ENCODE peak calls at places on chromosomes 11 and 22, in nine cellular contexts. One of them, this sample, is unnamed.

GRCh38 chr22:30863161-30863833 is 105.3 kb downstream of the MORC2 start:
- DNase-seq in PC-3: no peak
- DNase-seq in neuronal stem cell: no peak
- DNase-seq in GM23248: no peak
- DNase-seq in mammary epithelial cell: no peak
- DNase-seq in GM12878: no peak
- DNase-seq in SK-N-SH: peak; percentile 82
- DNase-seq in mesenchymal stem cell: no peak
- DNase-seq in IMR-90: peak; percentile 21
- DNase-seq in this sample: no peak

GRCh38 chr11:47215366-47215925 is 672 bp downstream of the DDB2 start:
- DNase-seq in PC-3: peak; percentile 38
- DNase-seq in neuronal stem cell: no peak
- DNase-seq in GM23248: peak; percentile 33
- DNase-seq in mammary epithelial cell: peak; percentile 59
- DNase-seq in GM12878: peak; percentile 32
- DNase-seq in SK-N-SH: no peak
- DNase-seq in mesenchymal stem cell: no peak
- DNase-seq in IMR-90: no peak
- DNase-seq in this sample: no peak

GRCh38 chr11:57377098-57377497 is 3.9 kb downstream of the PRG3 start:
- DNase-seq in PC-3: no peak
- DNase-seq in neuronal stem cell: no peak
- DNase-seq in GM23248: peak; percentile 33
- DNase-seq in mammary epithelial cell: no peak
- DNase-seq in GM12878: no peak
- DNase-seq in SK-N-SH: peak; percentile 43
- DNase-seq in mesenchymal stem cell: no peak
- DNase-seq in IMR-90: no peak
- DNase-seq in this sample: no peak

GRCh38 chr22:47035443-47035881 is 273.0 kb downstream of the TBC1D22A start:
- DNase-seq in PC-3: no peak
- DNase-seq in neuronal stem cell: no peak
- DNase-seq in GM23248: peak; percentile 24
- DNase-seq in mammary epithelial cell: no peak
- DNase-seq in GM12878: no peak
- DNase-seq in SK-N-SH: peak; percentile 48
- DNase-seq in mesenchymal stem cell: peak; percentile 29
- DNase-seq in IMR-90: no peak
- DNase-seq in this sample: peak; percentile 23

GRCh38 chr11:62435741-62436485 is 17.1 kb downstream of the SCGB1A1 start:
- DNase-seq in PC-3: no peak
- DNase-seq in neuronal stem cell: no peak
- DNase-seq in GM23248: no peak
- DNase-seq in mammary epithelial cell: no peak
- DNase-seq in GM12878: no peak
- DNase-seq in SK-N-SH: no peak
- DNase-seq in mesenchymal stem cell: no peak
- DNase-seq in IMR-90: no peak
- DNase-seq in this sample: no peak

GRCh38 chr11:72378704-72379383 is 55.5 kb downstream of the CLPB start:
- DNase-seq in PC-3: no peak
- DNase-seq in neuronal stem cell: no peak
- DNase-seq in GM23248: peak; percentile 64
- DNase-seq in mammary epithelial cell: no peak
- DNase-seq in GM12878: no peak
- DNase-seq in SK-N-SH: no peak
- DNase-seq in mesenchymal stem cell: no peak
- DNase-seq in IMR-90: peak; percentile 48
- DNase-seq in this sample: peak; percentile 54

GRCh38 chr22:46352691-46353386 is 17.3 kb downstream of the TRMU start:
- DNase-seq in PC-3: peak; percentile 67
- DNase-seq in neuronal stem cell: no peak
- DNase-seq in GM23248: no peak
- DNase-seq in mammary epithelial cell: peak; percentile 78
- DNase-seq in GM12878: no peak
- DNase-seq in SK-N-SH: no peak
- DNase-seq in mesenchymal stem cell: peak; percentile 18
- DNase-seq in IMR-90: peak; percentile 26
- DNase-seq in this sample: no peak

GRCh38 chr11:66080055-66080817 is 10.2 kb downstream of the PACS1 start:
- DNase-seq in PC-3: peak; percentile 87
- DNase-seq in neuronal stem cell: no peak
- DNase-seq in GM23248: peak; percentile 95
- DNase-seq in mammary epithelial cell: peak; percentile 66
- DNase-seq in GM12878: no peak
- DNase-seq in SK-N-SH: no peak
- DNase-seq in mesenchymal stem cell: peak; percentile 90
- DNase-seq in IMR-90: peak; percentile 82
- DNase-seq in this sample: peak; percentile 81

GRCh38 chr22:44919691-44920090 is 90.1 kb downstream of the PHF21B start:
- DNase-seq in PC-3: no peak
- DNase-seq in neuronal stem cell: no peak
- DNase-seq in GM23248: no peak
- DNase-seq in mammary epithelial cell: no peak
- DNase-seq in GM12878: no peak
- DNase-seq in SK-N-SH: no peak
- DNase-seq in mesenchymal stem cell: no peak
- DNase-seq in IMR-90: no peak
- DNase-seq in this sample: no peak

GRCh38 chr11:78905756-78906155 is 331.1 kb upstream of the NARS2 start:
- DNase-seq in PC-3: no peak
- DNase-seq in neuronal stem cell: no peak
- DNase-seq in GM23248: no peak
- DNase-seq in mammary epithelial cell: no peak
- DNase-seq in GM12878: no peak
- DNase-seq in SK-N-SH: no peak
- DNase-seq in mesenchymal stem cell: no peak
- DNase-seq in IMR-90: no peak
- DNase-seq in this sample: no peak

GRCh38 chr11:55895216-55895615 is 12.1 kb downstream of the TRIM51 start:
- DNase-seq in PC-3: no peak
- DNase-seq in neuronal stem cell: no peak
- DNase-seq in GM23248: no peak
- DNase-seq in mammary epithelial cell: no peak
- DNase-seq in GM12878: no peak
- DNase-seq in SK-N-SH: peak; percentile 4
- DNase-seq in mesenchymal stem cell: no peak
- DNase-seq in IMR-90: no peak
- DNase-seq in this sample: no peak

GRCh38 chr11:132126973-132127900 is 756.8 kb downstream of the NTM start:
- DNase-seq in PC-3: peak; percentile 70
- DNase-seq in neuronal stem cell: peak; percentile 36
- DNase-seq in GM23248: peak; percentile 94
- DNase-seq in mammary epithelial cell: peak; percentile 67
- DNase-seq in GM12878: no peak
- DNase-seq in SK-N-SH: peak; percentile 66
- DNase-seq in mesenchymal stem cell: peak; percentile 78
- DNase-seq in IMR-90: peak; percentile 94
- DNase-seq in this sample: peak; percentile 93

GRCh38 chr11:22680628-22681027 is 14.2 kb downstream of the GAS2 start:
- DNase-seq in PC-3: no peak
- DNase-seq in neuronal stem cell: no peak
- DNase-seq in GM23248: no peak
- DNase-seq in mammary epithelial cell: no peak
- DNase-seq in GM12878: no peak
- DNase-seq in SK-N-SH: no peak
- DNase-seq in mesenchymal stem cell: no peak
- DNase-seq in IMR-90: no peak
- DNase-seq in this sample: no peak

GRCh38 chr11:86891020-86891419 is 64.2 kb downstream of the FZD4 start:
- DNase-seq in PC-3: no peak
- DNase-seq in neuronal stem cell: no peak
- DNase-seq in GM23248: no peak
- DNase-seq in mammary epithelial cell: no peak
- DNase-seq in GM12878: no peak
- DNase-seq in SK-N-SH: no peak
- DNase-seq in mesenchymal stem cell: no peak
- DNase-seq in IMR-90: no peak
- DNase-seq in this sample: no peak

GRCh38 chr22:45626198-45626651 is 45.4 kb upstream of the ATXN10 start:
- DNase-seq in PC-3: peak; percentile 94
- DNase-seq in neuronal stem cell: no peak
- DNase-seq in GM23248: no peak
- DNase-seq in mammary epithelial cell: peak; percentile 91
- DNase-seq in GM12878: no peak
- DNase-seq in SK-N-SH: no peak
- DNase-seq in mesenchymal stem cell: no peak
- DNase-seq in IMR-90: no peak
- DNase-seq in this sample: no peak

GRCh38 chr22:23268139-23268712 is 87.9 kb downstream of the BCR start:
- DNase-seq in PC-3: no peak
- DNase-seq in neuronal stem cell: no peak
- DNase-seq in GM23248: no peak
- DNase-seq in mammary epithelial cell: no peak
- DNase-seq in GM12878: no peak
- DNase-seq in SK-N-SH: no peak
- DNase-seq in mesenchymal stem cell: no peak
- DNase-seq in IMR-90: no peak
- DNase-seq in this sample: no peak

GRCh38 chr11:103773059-103773458 is 263.4 kb upstream of the DDI1 start:
- DNase-seq in PC-3: no peak
- DNase-seq in neuronal stem cell: no peak
- DNase-seq in GM23248: peak; percentile 84
- DNase-seq in mammary epithelial cell: no peak
- DNase-seq in GM12878: no peak
- DNase-seq in SK-N-SH: no peak
- DNase-seq in mesenchymal stem cell: peak; percentile 21
- DNase-seq in IMR-90: peak; percentile 83
- DNase-seq in this sample: peak; percentile 78

GRCh38 chr22:38834215-38834953 is 9.4 kb downstream of the NPTXR start:
- DNase-seq in PC-3: no peak
- DNase-seq in neuronal stem cell: no peak
- DNase-seq in GM23248: no peak
- DNase-seq in mammary epithelial cell: no peak
- DNase-seq in GM12878: no peak
- DNase-seq in SK-N-SH: no peak
- DNase-seq in mesenchymal stem cell: no peak
- DNase-seq in IMR-90: no peak
- DNase-seq in this sample: no peak

GRCh38 chr11:66316849-66317251 is at the start of gene CD248:
- DNase-seq in PC-3: no peak
- DNase-seq in neuronal stem cell: no peak
- DNase-seq in GM23248: peak; percentile 81
- DNase-seq in mammary epithelial cell: no peak
- DNase-seq in GM12878: no peak
- DNase-seq in SK-N-SH: peak; percentile 83
- DNase-seq in mesenchymal stem cell: peak; percentile 82
- DNase-seq in IMR-90: peak; percentile 78
- DNase-seq in this sample: peak; percentile 89

GRCh38 chr11:70501933-70502540 is 103.7 kb downstream of the CTTN start:
- DNase-seq in PC-3: no peak
- DNase-seq in neuronal stem cell: no peak
- DNase-seq in GM23248: no peak
- DNase-seq in mammary epithelial cell: no peak
- DNase-seq in GM12878: no peak
- DNase-seq in SK-N-SH: no peak
- DNase-seq in mesenchymal stem cell: no peak
- DNase-seq in IMR-90: no peak
- DNase-seq in this sample: no peak

DNA sequence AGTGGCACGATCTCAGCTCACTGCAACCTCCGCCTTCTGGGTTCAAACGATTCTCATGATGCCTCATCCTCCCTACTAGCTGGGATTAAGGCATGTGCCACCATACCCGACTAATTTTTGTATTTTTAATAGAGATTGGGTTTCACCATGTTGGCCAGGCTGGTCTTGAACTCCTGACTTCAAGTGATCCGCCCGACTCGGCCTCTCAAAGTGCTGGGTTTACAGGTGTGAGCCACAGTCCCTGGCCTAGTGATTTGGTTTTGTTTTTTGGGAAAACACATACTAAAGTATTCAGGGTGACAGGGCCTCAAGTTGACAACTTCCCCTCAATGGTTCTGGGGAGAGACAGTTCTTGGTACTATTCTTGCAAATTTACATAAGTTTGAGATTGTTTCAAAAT is 22.1 kb downstream of the TNRC6B start:
- DNase-seq in PC-3: no peak
- DNase-seq in neuronal stem cell: no peak
- DNase-seq in GM23248: no peak
- DNase-seq in mammary epithelial cell: no peak
- DNase-seq in GM12878: no peak
- DNase-seq in SK-N-SH: no peak
- DNase-seq in mesenchymal stem cell: no peak
- DNase-seq in IMR-90: no peak
- DNase-seq in this sample: no peak
- H3K27ac ChIP-seq in PC-3: no peak overlapping the region
- H3K27ac ChIP-seq in neuronal stem cell: no peak overlapping the region
- H3K27ac ChIP-seq in GM23248: no peak overlapping the region
- H3K27ac ChIP-seq in mammary epithelial cell: no peak overlapping the region
- H3K27ac ChIP-seq in GM12878: no peak overlapping the region
- H3K27ac ChIP-seq in SK-N-SH: no peak overlapping the region
- H3K27ac ChIP-seq in mesenchymal stem cell: no peak overlapping the region
- H3K27ac ChIP-seq in IMR-90: no peak overlapping the region
- H3K27ac ChIP-seq in this sample: no peak overlapping the region

GRCh38 chr22:36197601-36198146 is 3.9 kb downstream of the APOL4 start:
- DNase-seq in PC-3: no peak
- DNase-seq in neuronal stem cell: peak; percentile 30
- DNase-seq in GM23248: no peak
- DNase-seq in mammary epithelial cell: no peak
- DNase-seq in GM12878: no peak
- DNase-seq in SK-N-SH: peak; percentile 50
- DNase-seq in mesenchymal stem cell: peak; percentile 12
- DNase-seq in IMR-90: no peak
- DNase-seq in this sample: no peak
- H2AFZ ChIP-seq in PC-3: no peak overlapping the region
- H2AFZ ChIP-seq in neuronal stem cell: peak overlapping the region; percentile 86
- H2AFZ ChIP-seq in GM23248: no peak overlapping the region
- H2AFZ ChIP-seq in mammary epithelial cell: no peak overlapping the region
- H2AFZ ChIP-seq in GM12878: peak overlapping the region; percentile 26
- H2AFZ ChIP-seq in SK-N-SH: no peak overlapping the region
- H2AFZ ChIP-seq in mesenchymal stem cell: no peak overlapping the region
- H2AFZ ChIP-seq in IMR-90: peak overlapping the region; percentile 88
- H2AFZ ChIP-seq in this sample: no peak overlapping the region

DNA sequence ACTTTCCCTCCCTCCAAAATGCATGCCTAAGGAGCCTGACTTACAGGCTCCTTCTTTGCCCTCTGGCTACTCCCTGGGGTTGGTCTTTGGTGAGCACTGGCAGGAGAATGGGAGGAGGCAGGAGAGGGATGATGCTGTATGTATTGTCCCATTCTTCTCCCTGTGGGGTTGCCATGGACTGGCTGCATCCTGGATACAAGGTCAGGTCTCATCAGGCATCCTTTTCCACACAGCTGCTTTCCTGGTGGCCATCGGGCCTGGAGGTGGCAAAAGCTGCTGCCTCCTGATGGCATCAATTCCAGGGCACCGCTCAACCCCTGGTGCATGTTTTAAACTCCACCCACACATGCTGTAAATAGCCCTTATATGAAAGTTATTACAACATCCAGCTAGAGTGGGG is 257.2 kb downstream of the ETS1 start:
- DNase-seq in PC-3: no peak
- DNase-seq in neuronal stem cell: no peak
- DNase-seq in GM23248: no peak
- DNase-seq in mammary epithelial cell: no peak
- DNase-seq in GM12878: no peak
- DNase-seq in SK-N-SH: no peak
- DNase-seq in mesenchymal stem cell: no peak
- DNase-seq in IMR-90: no peak
- DNase-seq in this sample: no peak
- H3K27ac ChIP-seq in PC-3: no peak overlapping the region
- H3K27ac ChIP-seq in neuronal stem cell: no peak overlapping the region
- H3K27ac ChIP-seq in GM23248: no peak overlapping the region
- H3K27ac ChIP-seq in mammary epithelial cell: no peak overlapping the region
- H3K27ac ChIP-seq in GM12878: no peak overlapping the region
- H3K27ac ChIP-seq in SK-N-SH: no peak overlapping the region
- H3K27ac ChIP-seq in mesenchymal stem cell: no peak overlapping the region
- H3K27ac ChIP-seq in IMR-90: no peak overlapping the region
- H3K27ac ChIP-seq in this sample: no peak overlapping the region

GRCh38 chr22:36927671-36928070 is 14.2 kb downstream of the CSF2RB start:
- DNase-seq in PC-3: no peak
- DNase-seq in neuronal stem cell: no peak
- DNase-seq in GM23248: no peak
- DNase-seq in mammary epithelial cell: no peak
- DNase-seq in GM12878: no peak
- DNase-seq in SK-N-SH: no peak
- DNase-seq in mesenchymal stem cell: no peak
- DNase-seq in IMR-90: no peak
- DNase-seq in this sample: no peak
- H2AFZ ChIP-seq in PC-3: no peak overlapping the region
- H2AFZ ChIP-seq in neuronal stem cell: no peak overlapping the region
- H2AFZ ChIP-seq in GM23248: no peak overlapping the region
- H2AFZ ChIP-seq in mammary epithelial cell: no peak overlapping the region
- H2AFZ ChIP-seq in GM12878: no peak overlapping the region
- H2AFZ ChIP-seq in SK-N-SH: no peak overlapping the region
- H2AFZ ChIP-seq in mesenchymal stem cell: no peak overlapping the region
- H2AFZ ChIP-seq in IMR-90: no peak overlapping the region
- H2AFZ ChIP-seq in this sample: no peak overlapping the region

This sample was measured in fibroblast of lung.